ENCODE peak calls at places on chromosomes 4 and X, in six cellular contexts. U is SK-N-SH, Z is A549, E is GM12878, C is K562, T is H1. P is an unnamed sample.

GRCh38 chr4:100504086-100504874 is 13.5 kb downstream of the EMCN start:
- DNase-seq in U (no peak), Z (no peak), E (no peak), C (no peak), T (peak), P (no peak)

GRCh38 chr4:140267576-140267975 is 105.9 kb upstream of the SCOC start:
- DNase-seq in U (no peak), Z (no peak), E (no peak), C (no peak), T (no peak), P (no peak)

GRCh38 chr4:155578726-155579385 is 87.8 kb upstream of the GUCY1A1 start:
- DNase-seq in U (no peak), Z (no peak), E (no peak), C (no peak), T (no peak), P (no peak)

GRCh38 chrX:40448793-40449192 is 132.0 kb upstream of the ATP6AP2 start:
- DNase-seq in U (no peak), Z (no peak), E (no peak), C (peak), T (no peak), P (no peak)

GRCh38 chrX:68895339-68896250 is 66.8 kb downstream of the EFNB1 start:
- DNase-seq in U (peak), Z (peak), E (no peak), C (peak), T (no peak), P (peak)

GRCh38 chrX:153687121-153688039 is at the start of gene SLC6A8:
- DNase-seq in U (peak), Z (peak), E (no peak), C (peak), T (no peak), P (peak)

GRCh38 chr4:112752510-112752909 is 115.6 kb downstream of the LARP7 start:
- DNase-seq in U (no peak), Z (no peak), E (no peak), C (no peak), T (no peak), P (no peak)

GRCh38 chr4:176340871-176341685 is 21.3 kb downstream of the SPCS3 start:
- DNase-seq in U (peak), Z (peak), E (no peak), C (peak), T (no peak), P (peak)

GRCh38 chr4:39976945-39977488 is 694 bp downstream of the PDS5A start:
- DNase-seq in U (no peak), Z (peak), E (no peak), C (no peak), T (no peak), P (no peak)

GRCh38 chr4:158710814-158711213 is 12.4 kb downstream of the PPID start:
- DNase-seq in U (no peak), Z (peak), E (no peak), C (no peak), T (no peak), P (no peak)

GRCh38 chrX:50747471-50747900 is 66.5 kb downstream of the SHROOM4 start:
- DNase-seq in U (peak), Z (peak), E (no peak), C (peak), T (no peak), P (peak)

GRCh38 chrX:57137481-57137880 is 284 bp upstream of the SPIN2A start:
- DNase-seq in U (no peak), Z (no peak), E (no peak), C (no peak), T (no peak), P (no peak)

GRCh38 chr4:172850838-172851237 is 317.8 kb upstream of the GALNT7 start:
- DNase-seq in U (no peak), Z (peak), E (no peak), C (no peak), T (no peak), P (no peak)

GRCh38 chr4:178271386-178271785 is 829.1 kb upstream of the AGA start:
- DNase-seq in U (peak), Z (no peak), E (no peak), C (no peak), T (no peak), P (no peak)

GRCh38 chr4:143084566-143084965 is 100.2 kb upstream of the USP38 start:
- DNase-seq in U (no peak), Z (no peak), E (no peak), C (no peak), T (no peak), P (no peak)

GRCh38 chr4:19300213-19300612 is 951.5 kb upstream of the SLIT2 start:
- DNase-seq in U (no peak), Z (no peak), E (no peak), C (no peak), T (no peak), P (no peak)

GRCh38 chrX:55142206-55142918 is 53.5 kb downstream of the PAGE2 start:
- DNase-seq in U (no peak), Z (peak), E (no peak), C (no peak), T (no peak), P (peak)

GRCh38 chr4:52665592-52665991 is 6.5 kb upstream of the USP46 start:
- DNase-seq in U (peak), Z (peak), E (no peak), C (no peak), T (no peak), P (peak)

GRCh38 chr4:62644372-62644771 is 1444.2 kb downstream of the ADGRL3 start:
- DNase-seq in U (no peak), Z (peak), E (no peak), C (peak), T (no peak), P (peak)

GRCh38 chrX:16986169-16986568 is 39.7 kb downstream of the REPS2 start:
- DNase-seq in U (no peak), Z (no peak), E (no peak), C (no peak), T (no peak), P (no peak)

GRCh38 chr4:143514432-143514831 is 930 bp downstream of the SMARCA5 start:
- DNase-seq in U (peak), Z (peak), E (no peak), C (peak), T (peak), P (peak)

GRCh38 chr4:175891863-175892262 is 79.8 kb upstream of the GPM6A start:
- DNase-seq in U (peak), Z (peak), E (no peak), C (no peak), T (no peak), P (peak)

GRCh38 chr4:151567056-151567455 is 158.1 kb downstream of the FHIP1A start:
- DNase-seq in U (no peak), Z (no peak), E (peak), C (no peak), T (no peak), P (no peak)

GRCh38 chr4:177010421-177010820 is 217.7 kb upstream of the VEGFC start:
- DNase-seq in U (no peak), Z (no peak), E (no peak), C (no peak), T (no peak), P (no peak)

GRCh38 chr4:138889216-138889615 is 126.4 kb upstream of the NOCT start:
- DNase-seq in U (no peak), Z (no peak), E (no peak), C (no peak), T (no peak), P (no peak)

GRCh38 chr4:164779811-164780216 is 25.9 kb downstream of the SMIM31 start:
- DNase-seq in U (peak), Z (peak), E (peak), C (peak), T (peak), P (peak)

GRCh38 chrX:154546354-154547244 is at the start of gene G6PD:
- DNase-seq in U (peak), Z (peak), E (no peak), C (peak), T (no peak), P (peak)

GRCh38 chr4:8695237-8696219 is 103.0 kb downstream of the CPZ start:
- DNase-seq in U (no peak), Z (no peak), E (no peak), C (no peak), T (no peak), P (no peak)

GRCh38 chr4:158856852-158857251 is 88.0 kb downstream of the FNIP2 start:
- DNase-seq in U (peak), Z (peak), E (no peak), C (peak), T (no peak), P (peak)

DNA sequence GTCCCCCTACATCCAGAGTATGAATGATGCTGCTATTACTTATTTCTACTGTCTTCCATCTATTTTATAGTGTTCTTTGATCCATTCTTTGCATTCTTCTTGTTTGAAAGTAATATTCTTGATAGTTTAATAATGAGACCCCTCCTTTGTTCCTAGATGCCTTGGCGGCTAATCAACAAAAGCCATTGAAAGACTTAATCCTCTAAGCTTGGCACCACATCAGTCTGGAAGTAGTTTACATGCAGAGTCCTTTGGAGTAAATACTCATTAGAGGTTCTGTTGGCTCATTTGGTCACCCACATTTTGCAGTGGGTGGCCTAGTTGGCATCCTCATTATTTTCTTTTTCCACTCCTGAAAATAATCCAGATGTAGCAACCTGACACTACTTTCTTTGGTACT is 64.5 kb downstream of the DKK2 start:
- DNase-seq in U (no peak), Z (no peak), E (no peak), C (no peak), T (no peak), P (no peak)
- TF ChIP-seq CHD2 in U (no peak), Z (no peak), E (no peak), C (no peak), T (no peak), P (no peak)

DNA sequence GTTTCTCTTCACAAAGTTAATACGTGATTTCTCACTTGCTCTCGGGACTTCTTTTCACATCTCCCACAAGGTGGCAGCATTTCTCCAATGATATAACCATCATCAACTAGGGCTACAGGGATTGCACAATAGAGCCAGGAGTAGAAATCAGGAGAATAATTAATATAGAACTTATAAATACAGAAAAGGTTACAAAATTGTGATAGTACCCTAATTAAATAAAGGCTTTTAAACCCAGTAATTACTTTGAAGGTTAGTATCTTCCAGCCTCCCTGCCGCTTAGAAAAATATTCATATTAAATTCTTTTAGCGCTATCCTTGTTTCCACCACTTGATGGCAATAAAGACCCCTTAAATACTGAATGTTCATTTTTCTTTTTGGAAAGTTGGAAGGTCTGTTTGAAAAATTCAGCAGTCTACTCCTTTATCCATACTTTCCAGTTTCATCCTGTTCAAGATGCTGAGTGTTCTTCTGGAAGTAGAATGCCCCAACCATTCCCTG is 65.8 kb downstream of the RASGEF1B start:
- DNase-seq in U (peak), Z (peak), E (peak), C (peak), T (no peak), P (peak)
- TF ChIP-seq CHD2 in U (no peak), Z (no peak), E (no peak), C (no peak), T (no peak), P (no peak)

DNA sequence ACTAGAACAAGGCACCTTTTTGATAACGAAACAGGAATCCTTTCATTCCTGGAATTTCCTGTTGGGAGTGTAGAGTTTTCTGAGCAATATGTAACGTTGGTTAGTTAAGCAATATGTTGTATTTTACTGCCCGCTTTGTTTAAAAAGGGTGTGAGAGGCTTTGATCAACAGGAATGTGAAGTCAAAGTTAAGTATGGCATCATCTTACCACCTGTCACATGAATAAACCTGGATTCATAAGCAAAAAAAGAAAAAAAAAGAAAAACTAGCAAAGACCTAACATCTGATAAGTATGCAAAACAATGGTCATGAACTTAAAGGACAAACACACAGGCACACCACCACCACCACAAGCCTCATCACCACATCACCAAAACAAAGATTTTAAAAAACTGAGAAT is 7.1 kb upstream of the CXCL5 start:
- DNase-seq in U (no peak), Z (peak), E (no peak), C (no peak), T (no peak), P (peak)
- TF ChIP-seq CHD2 in U (no peak), Z (no peak), E (no peak), C (no peak), T (no peak), P (no peak)

DNA sequence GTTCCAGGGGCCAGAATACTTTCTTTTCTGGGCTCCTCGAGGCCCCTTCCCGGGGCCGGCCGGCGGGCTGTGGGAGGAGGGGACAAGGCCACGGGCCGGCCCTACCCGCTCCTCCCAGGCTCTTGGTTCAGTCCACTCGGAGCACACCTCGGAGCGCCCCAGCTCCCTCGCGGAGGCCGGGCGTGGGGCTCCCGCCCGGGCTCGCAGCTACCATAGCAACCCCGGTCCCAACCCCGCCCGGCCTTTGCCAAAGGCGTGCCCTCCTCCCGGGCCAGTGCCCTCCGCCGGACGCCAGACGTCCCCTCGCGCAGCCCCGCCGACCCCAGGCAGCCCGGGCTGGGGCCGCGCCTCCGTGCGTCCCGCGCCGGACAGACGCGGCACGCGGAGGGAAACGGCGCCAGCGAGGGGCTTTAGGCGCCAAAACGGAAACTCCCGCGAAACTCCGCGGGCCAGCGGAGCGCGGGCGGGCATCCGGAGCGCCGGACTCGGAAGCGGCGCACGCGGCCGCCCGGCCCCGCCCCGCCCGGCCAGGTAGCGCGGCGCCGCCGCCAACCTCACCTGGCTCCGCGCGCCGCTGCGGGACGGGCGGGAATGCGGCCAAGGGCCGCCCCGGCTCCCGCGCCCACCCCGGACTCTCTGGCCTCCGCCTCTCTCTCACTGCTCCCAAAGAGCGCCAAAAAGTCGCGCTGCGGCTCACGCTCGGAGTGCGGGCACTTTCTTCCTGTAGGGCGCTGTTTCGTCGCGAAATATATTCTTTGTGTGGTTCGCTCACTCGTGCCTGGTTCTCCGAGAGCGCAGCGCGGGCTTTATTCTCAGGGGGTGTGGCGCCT is 633 bp upstream of the MBNL3 start:
- DNase-seq in U (peak), Z (peak), E (no peak), C (no peak), T (no peak), P (no peak)
- TF ChIP-seq CHD2 in U (no peak), Z (no peak), E (no peak), C (no peak), T (no peak), P (no peak)

GRCh38 chrX:72307646-72308051 is 1.9 kb upstream of the CITED1 start:
- DNase-seq in U (no peak), Z (no peak), E (no peak), C (peak), T (no peak), P (no peak)

GRCh38 chrX:72306085-72306801 is 529 bp upstream of the CITED1 start:
- DNase-seq in U (peak), Z (peak), E (no peak), C (peak), T (no peak), P (no peak)

GRCh38 chrX:72305286-72306084 is at the start of gene CITED1:
- DNase-seq in U (peak), Z (no peak), E (no peak), C (no peak), T (no peak), P (no peak)

GRCh38 chrX:72308209-72308565 is 2.5 kb upstream of the CITED1 start:
- DNase-seq in U (no peak), Z (no peak), E (no peak), C (no peak), T (no peak), P (no peak)

DNA sequence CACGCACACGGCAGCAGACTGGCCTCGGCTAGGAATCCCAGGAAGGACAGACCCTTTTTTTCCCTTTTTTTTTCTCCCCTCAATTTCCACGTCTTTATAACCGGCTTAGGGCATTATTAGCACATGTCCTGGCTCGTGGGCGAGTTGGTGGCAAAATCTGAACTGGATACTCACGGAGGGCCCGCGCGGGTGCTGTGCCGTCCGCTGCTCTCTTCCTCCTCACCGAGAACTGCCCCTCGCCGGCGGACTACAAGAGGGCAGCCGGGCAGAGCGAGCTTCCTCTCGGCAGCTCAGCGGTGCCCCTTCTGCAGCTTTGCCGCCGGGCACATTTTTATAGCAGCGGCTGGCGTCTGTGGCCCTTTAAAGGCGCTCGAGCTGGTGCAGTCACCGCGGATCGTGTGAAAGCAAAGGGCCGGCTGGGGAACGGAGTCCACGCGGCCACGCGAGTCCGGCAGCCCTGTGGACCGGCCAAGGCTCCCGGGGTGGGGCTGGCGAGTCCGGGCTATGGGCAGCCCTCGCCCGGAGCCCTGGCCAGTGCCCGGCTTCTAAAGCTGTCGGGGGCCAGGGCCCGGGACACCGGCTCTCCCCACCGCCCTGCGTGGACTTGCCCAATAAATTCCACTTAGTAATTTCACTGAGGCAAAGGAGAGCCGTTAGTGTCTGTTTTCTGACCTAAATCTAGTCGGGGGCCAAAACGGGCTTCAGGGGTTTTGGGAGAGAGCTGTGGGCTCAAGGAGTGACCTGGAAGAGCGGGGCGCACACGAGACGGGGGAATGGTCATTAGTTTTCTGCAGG is 1.3 kb upstream of the CITED1 start:
- DNase-seq in U (peak), Z (peak), E (no peak), C (peak), T (no peak), P (peak)
- TF ChIP-seq CHD2 in U (no peak), Z (no peak), E (no peak), C (no peak), T (no peak), P (no peak)

GRCh38 chrX:51893931-51894696 is 691 bp downstream of the MAGED1 start:
- DNase-seq in U (peak), Z (peak), E (no peak), C (no peak), T (no peak), P (no peak)

GRCh38 chrX:51891821-51892551 is 1.4 kb upstream of the MAGED1 start:
- DNase-seq in U (peak), Z (no peak), E (no peak), C (no peak), T (no peak), P (no peak)

GRCh38 chrX:51892921-51893745 is at the start of gene MAGED1:
- DNase-seq in U (peak), Z (peak), E (peak), C (no peak), T (peak), P (peak)

GRCh38 chrX:51896626-51897025 is 3.2 kb downstream of the MAGED1 start:
- DNase-seq in U (no peak), Z (no peak), E (no peak), C (no peak), T (no peak), P (no peak)

GRCh38 chrX:51894697-51895336 is 1.4 kb downstream of the MAGED1 start:
- DNase-seq in U (peak), Z (no peak), E (no peak), C (no peak), T (no peak), P (no peak)
- TF ChIP-seq CHD2 in U (no peak), Z (no peak), E (no peak), C (no peak), T (no peak), P (no peak)

GRCh38 chr4:34258176-34258575 is 1986.1 kb downstream of the ARAP2 start:
- DNase-seq in U (no peak), Z (no peak), E (no peak), C (no peak), T (no peak), P (no peak)
- TF ChIP-seq CHD2 in U (no peak), Z (no peak), E (no peak), C (no peak), T (no peak), P (no peak)

DNA sequence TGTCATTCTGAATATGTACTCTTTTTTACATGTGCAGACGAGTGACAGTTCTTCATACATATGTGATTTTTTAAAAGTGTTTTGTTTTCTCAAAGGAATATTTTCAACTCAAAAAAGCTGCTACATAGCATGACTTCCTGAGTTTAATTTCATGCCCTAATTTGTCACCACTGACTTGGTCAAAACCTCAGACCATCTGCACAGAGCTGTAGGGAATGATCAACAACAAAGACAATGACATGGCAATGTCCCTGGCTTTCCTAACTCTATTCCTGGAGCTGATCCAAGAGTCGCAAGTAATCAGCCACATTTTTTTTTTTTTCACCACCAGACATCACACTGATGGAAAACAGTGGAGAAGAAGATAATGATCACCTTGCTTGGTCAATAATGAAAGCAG is 97.7 kb downstream of the TMA16 start:
- DNase-seq in U (no peak), Z (no peak), E (no peak), C (no peak), T (no peak), P (no peak)
- TF ChIP-seq CHD2 in U (no peak), Z (no peak), E (no peak), C (no peak), T (no peak), P (no peak)

P was measured in HepG2.